ENCODE peak calls at places on chromosome 19, in nine cellular contexts. Z is cardiac muscle cell; E is adrenal gland; A is HCT116; B is CD4-positive, CD25-positive, alpha-beta regulatory T cell; I is tibial nerve; J is CD8-positive, alpha-beta T cell; M is left ventricle myocardium inferior; R is mammary epithelial cell. F is an unnamed sample. For H3K4me1, the result is how much of the 10 kb centered on the place peaks cover.

GRCh38 chr19:15479391-15480345 is at the start of gene PGLYRP2:
- DNase-seq in J (no peak), R (no peak), M (no peak), E (no peak), A (no peak), Z (peak), B (no peak), I (no peak), F (no peak)

GRCh38 chr19:29702161-29702957 is 12.7 kb downstream of the C19orf12 start:
- DNase-seq in B (no peak), I (no peak), A (no peak), J (no peak), Z (no peak), E (no peak), R (no peak), M (no peak), F (no peak)

GRCh38 chr19:23287620-23288019 is 37.4 kb upstream of the ZNF724 start:
- DNase-seq in Z (no peak), A (no peak), B (no peak), J (no peak), I (no peak), R (no peak), M (no peak), E (no peak), F (no peak)

GRCh38 chr19:49056101-49056901 is 1.2 kb downstream of the CGB7 start:
- DNase-seq in E (peak), B (peak), J (peak), M (peak), Z (peak), R (peak), I (peak), A (peak), F (peak)

GRCh38 chr19:36060430-36060829 is 5.7 kb downstream of the WDR62 start:
- DNase-seq in I (peak), E (peak), A (no peak), B (no peak), Z (peak), J (no peak), R (peak), M (peak), F (no peak)

GRCh38 chr19:51530616-51531015 is 854 bp downstream of the SIGLEC6 start:
- DNase-seq in A (no peak), M (no peak), R (no peak), Z (no peak), B (no peak), I (no peak), J (no peak), E (no peak), F (no peak)

GRCh38 chr19:50551713-50552187 is 16.5 kb downstream of the LRRC4B start:
- DNase-seq in Z (peak), A (no peak), M (no peak), B (no peak), E (no peak), I (no peak), J (no peak), R (no peak), F (no peak)

GRCh38 chr19:37963190-37963947 is 56.4 kb downstream of the SIPA1L3 start:
- DNase-seq in E (no peak), I (no peak), J (no peak), B (no peak), M (no peak), R (no peak), A (no peak), Z (peak), F (no peak)

GRCh38 chr19:30864460-30865215 is 484.6 kb downstream of the TSHZ3 start:
- DNase-seq in A (no peak), M (no peak), Z (no peak), E (no peak), J (peak), B (no peak), R (no peak), I (no peak), F (peak)

GRCh38 chr19:30870861-30871260 is 478.4 kb downstream of the TSHZ3 start:
- DNase-seq in Z (peak), B (no peak), J (no peak), E (peak), I (no peak), M (no peak), R (no peak), A (no peak), F (no peak)

GRCh38 chr19:10228393-10228792 is 2.7 kb downstream of the S1PR2 start:
- DNase-seq in I (no peak), M (no peak), Z (no peak), E (no peak), R (no peak), B (no peak), A (no peak), J (no peak), F (no peak)

GRCh38 chr19:18496980-18497256 is 25.0 kb downstream of the ELL start:
- DNase-seq in R (no peak), J (no peak), B (no peak), M (no peak), E (no peak), A (no peak), I (no peak), Z (no peak), F (no peak)

GRCh38 chr19:28596561-28597071 is 616.3 kb downstream of the UQCRFS1 start:
- DNase-seq in A (no peak), E (no peak), I (no peak), B (no peak), J (no peak), R (no peak), Z (no peak), M (no peak), F (no peak)

GRCh38 chr19:28744943-28745342 is 468.0 kb downstream of the UQCRFS1 start:
- DNase-seq in R (no peak), J (no peak), E (no peak), Z (no peak), A (no peak), B (no peak), I (no peak), M (no peak), F (no peak)

GRCh38 chr19:43777163-43777700 is 3.5 kb downstream of the KCNN4 start:
- DNase-seq in Z (no peak), J (no peak), B (peak), M (no peak), I (no peak), A (no peak), R (peak), E (no peak), F (no peak)

GRCh38 chr19:45391346-45391745 is 13.5 kb downstream of the PPP1R13L start:
- DNase-seq in R (peak), J (no peak), Z (peak), I (no peak), E (no peak), M (no peak), A (no peak), B (no peak), F (no peak)

GRCh38 chr19:11375143-11375948 is 880 bp downstream of the SWSAP1 start:
- DNase-seq in J (peak), A (no peak), B (peak), R (no peak), M (peak), Z (no peak), E (peak), I (peak), F (peak)

GRCh38 chr19:54084410-54084809 is 3.2 kb upstream of the TARM1 start:
- DNase-seq in Z (no peak), A (no peak), J (no peak), R (no peak), E (no peak), M (no peak), I (no peak), B (no peak), F (no peak)

GRCh38 chr19:48568345-48568886 is 16.4 kb downstream of the SULT2B1 start:
- DNase-seq in B (no peak), E (peak), J (no peak), Z (peak), A (peak), I (peak), R (peak), M (peak), F (peak)

GRCh38 chr19:15790096-15790495 is 2.6 kb downstream of the OR10H5 start:
- DNase-seq in M (no peak), R (no peak), Z (no peak), I (no peak), E (no peak), A (no peak), B (no peak), J (no peak), F (no peak)

GRCh38 chr19:46714523-46715106 is 2.3 kb downstream of the PRKD2 start:
- DNase-seq in J (peak), R (no peak), B (no peak), M (no peak), E (no peak), Z (no peak), A (no peak), I (no peak), F (no peak)

GRCh38 chr19:35856001-35856400 is 710 bp upstream of the KIRREL2 start:
- DNase-seq in B (no peak), J (no peak), E (no peak), M (no peak), Z (no peak), R (no peak), A (no peak), I (no peak), F (no peak)

GRCh38 chr19:41753159-41753558 is 2.2 kb upstream of the CEACAM6 start:
- DNase-seq in B (peak), I (peak), E (peak), R (peak), A (peak), M (peak), J (peak), Z (peak), F (peak)

GRCh38 chr19:3897936-3898335 is 17.5 kb downstream of the ATCAY start:
- DNase-seq in Z (no peak), E (no peak), R (no peak), A (no peak), I (no peak), B (no peak), M (no peak), J (no peak), F (no peak)

GRCh38 chr19:42088471-42089190 is 12.7 kb downstream of the ZNF574 start:
- DNase-seq in R (peak), A (no peak), E (no peak), J (no peak), Z (peak), I (no peak), M (no peak), B (no peak), F (no peak)

GRCh38 chr19:38769635-38770211 is 3.6 kb downstream of the LGALS7 start:
- DNase-seq in R (no peak), A (peak), I (peak), M (peak), B (peak), E (peak), J (peak), Z (peak), F (peak)

GRCh38 chr19:16185925-16186234 is 670 bp downstream of the FAM32A start:
- DNase-seq in E (no peak), R (no peak), A (no peak), I (no peak), J (no peak), Z (no peak), B (no peak), M (no peak), F (no peak)

GRCh38 chr19:49111218-49111998 is 2.8 kb upstream of the LIN7B start:
- DNase-seq in Z (no peak), A (no peak), I (no peak), B (no peak), E (no peak), J (no peak), R (no peak), M (no peak), F (no peak)

GRCh38 chr19:19185853-19186728 is 5.9 kb downstream of the BORCS8 start:
- DNase-seq in R (peak), M (no peak), A (peak), I (no peak), B (peak), E (peak), J (peak), Z (peak), F (no peak)

GRCh38 chr19:34962281-34962944 is 1.6 kb downstream of the ZNF792 start:
- DNase-seq in J (peak), A (no peak), R (no peak), E (peak), Z (peak), M (no peak), B (no peak), I (no peak), F (no peak)

GRCh38 chr19:45716314-45717130 is 14.2 kb downstream of the FBXO46 start:
- DNase-seq in Z (peak), E (no peak), M (no peak), R (peak), I (peak), B (no peak), J (no peak), A (no peak), F (no peak)

GRCh38 chr19:35848486-35848885 is 3.8 kb downstream of the NPHS1 start:
- DNase-seq in M (no peak), I (no peak), A (no peak), Z (no peak), B (no peak), J (no peak), E (no peak), R (no peak), F (no peak)

GRCh38 chr19:8081569-8082550 is 29.3 kb downstream of the CCL25 start:
- DNase-seq in M (no peak), B (no peak), Z (peak), J (no peak), A (no peak), I (no peak), R (no peak), E (no peak), F (no peak)

GRCh38 chr19:8397746-8398721 is 7.9 kb downstream of the RAB11B start:
- DNase-seq in A (no peak), B (no peak), M (no peak), Z (no peak), J (no peak), I (no peak), E (no peak), R (no peak), F (no peak)

GRCh38 chr19:24140099-24140498 is 53.1 kb downstream of the ZNF254 start:
- DNase-seq in Z (peak), M (no peak), B (no peak), E (no peak), I (no peak), J (no peak), A (no peak), R (peak), F (no peak)

GRCh38 chr19:51714848-51715247 is 8.9 kb downstream of the HAS1 start:
- DNase-seq in Z (peak), E (no peak), B (no peak), A (no peak), J (no peak), M (no peak), R (no peak), I (no peak), F (no peak)

GRCh38 chr19:46772170-46773017 is 16.0 kb downstream of the SLC1A5 start:
- DNase-seq in B (no peak), A (no peak), E (no peak), Z (no peak), M (no peak), I (no peak), R (no peak), J (no peak), F (no peak)

GRCh38 chr19:6022570-6023049 is 44.7 kb upstream of the RANBP3 start:
- DNase-seq in I (no peak), R (no peak), E (no peak), J (no peak), A (no peak), M (no peak), Z (no peak), B (no peak), F (no peak)
- H3K4me1 ChIP-seq in I (under half), R (under half), E (under half), J (under half), A (under half), M (under half), Z (under half), B (under half), F (under half)

GRCh38 chr19:33673258-33673875 is 51.6 kb downstream of the CHST8 start:
- DNase-seq in I (no peak), R (no peak), Z (no peak), J (peak), B (no peak), A (no peak), M (no peak), E (no peak), F (peak)
- H3K4me3 ChIP-seq in I (no peak), R (no peak), Z (no peak), J (no peak), B (no peak), A (no peak), M (no peak), E (no peak), F (no peak)

DNA sequence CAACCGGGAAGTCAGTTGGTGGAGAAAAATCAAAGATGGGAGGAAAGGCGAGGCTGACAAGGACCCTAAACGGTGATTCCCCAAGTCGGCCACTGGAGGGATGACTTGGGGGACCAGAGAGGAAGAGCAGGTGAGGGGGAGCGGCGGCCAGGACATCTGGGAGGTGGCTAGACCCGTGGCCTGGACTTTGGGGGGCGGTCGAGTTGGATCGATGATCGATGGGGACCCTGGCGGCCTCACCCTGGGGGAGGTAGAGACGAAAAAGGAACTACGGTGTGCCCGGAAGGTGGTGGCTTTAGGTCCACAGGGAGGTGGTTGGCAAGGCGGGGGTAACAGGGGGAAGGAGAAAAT is 7.6 kb upstream of the CIRBP start:
- DNase-seq in I (no peak), A (no peak), B (no peak), Z (no peak), M (no peak), J (no peak), R (no peak), E (peak), F (no peak)
- H3K4me1 ChIP-seq in I (half or more), A (half or more), B (half or more), Z (under half), M (half or more), J (half or more), R (half or more), E (half or more), F (half or more)

DNA sequence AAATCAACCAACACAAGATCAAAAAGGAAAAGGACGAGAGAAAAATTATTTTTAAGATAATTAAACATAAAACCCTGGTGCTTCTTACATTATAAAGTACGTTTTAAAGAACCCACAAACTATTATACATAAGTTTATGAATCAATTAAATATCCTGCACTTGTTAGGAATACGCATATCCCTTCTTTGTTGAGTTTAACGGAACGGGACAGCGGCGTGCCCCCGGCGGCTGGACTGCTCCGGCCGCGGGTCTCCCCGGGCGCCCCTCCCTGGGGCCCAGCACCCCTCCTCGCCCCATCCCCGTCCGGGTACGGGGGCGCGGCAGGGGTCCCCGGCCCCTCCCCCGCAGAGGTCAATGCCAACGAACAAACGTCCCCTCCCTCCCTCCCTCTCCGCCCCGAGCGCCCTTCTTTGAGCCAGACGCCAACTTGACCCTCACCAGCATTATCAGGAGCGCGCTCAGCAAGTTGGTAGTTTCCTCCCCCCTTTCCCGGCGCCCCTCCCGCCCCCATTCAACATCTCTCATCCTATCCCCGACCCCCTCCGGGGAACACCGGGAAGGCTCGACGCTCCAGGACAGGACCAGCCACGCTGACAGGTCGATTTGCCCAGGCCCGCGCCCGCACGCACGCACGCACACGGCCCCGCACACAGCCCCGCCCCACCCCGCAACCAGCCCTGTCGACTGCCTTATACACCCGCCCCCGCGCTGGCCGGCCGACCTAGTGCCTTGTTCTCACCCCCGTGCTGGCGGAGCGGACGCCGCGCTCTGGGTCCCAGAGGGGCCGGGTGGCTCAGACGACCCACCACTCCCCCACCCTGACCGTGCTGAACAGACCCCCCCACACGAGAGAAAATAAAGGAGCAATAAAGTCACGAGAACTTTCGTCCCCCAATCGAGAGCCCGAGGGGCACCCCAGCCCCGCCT is 5.1 kb downstream of the LYL1 start:
- DNase-seq in M (no peak), B (peak), A (no peak), I (peak), Z (no peak), E (no peak), J (no peak), R (no peak), F (peak)
- H3K4me3 ChIP-seq in M (peak), B (peak), A (peak), I (peak), Z (no peak), E (peak), J (no peak), R (no peak), F (peak)

DNA sequence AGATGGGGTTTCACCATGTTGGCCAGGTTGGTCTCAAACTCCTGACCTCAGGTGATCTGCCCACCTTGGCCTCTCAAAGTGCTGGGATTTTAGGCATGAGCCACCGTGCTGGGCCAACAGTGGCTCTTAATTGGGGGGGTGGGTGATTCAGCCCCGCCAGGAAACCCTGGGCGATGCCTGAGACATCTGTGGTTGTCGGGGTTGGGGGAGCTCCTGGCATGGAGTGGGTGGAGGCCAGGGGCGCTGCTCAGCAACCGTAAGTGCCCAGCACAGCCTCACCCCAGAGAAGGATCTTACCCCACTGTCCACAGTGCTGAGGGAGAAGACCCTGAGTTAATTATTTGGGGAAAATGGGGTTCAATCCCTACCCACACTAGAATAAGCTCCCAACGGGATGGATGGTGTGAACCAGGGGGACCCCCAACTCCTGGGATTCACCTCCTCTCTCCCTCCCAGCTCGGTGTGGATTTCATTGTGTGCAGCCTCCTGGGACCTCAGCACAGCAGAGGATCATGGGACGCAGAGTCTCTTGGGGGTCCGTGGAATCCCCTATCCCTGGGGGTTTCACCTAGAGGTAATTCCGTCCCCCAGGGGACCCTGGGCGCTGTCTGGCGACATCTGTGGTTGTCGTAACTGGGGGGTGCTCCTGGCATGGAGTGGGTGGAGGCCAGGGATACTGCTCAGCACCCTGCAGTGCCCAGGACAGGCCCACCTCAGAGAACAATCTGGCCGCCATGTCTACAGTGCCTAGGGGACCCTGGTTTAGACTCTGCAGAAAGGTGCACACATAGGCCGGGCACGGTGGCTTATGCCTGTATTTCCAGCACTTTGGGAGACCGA is 68.9 kb downstream of the GADD45B start:
- DNase-seq in E (peak), I (no peak), B (no peak), R (no peak), A (no peak), J (no peak), Z (no peak), M (peak), F (no peak)
- H3K4me1 ChIP-seq in E (half or more), I (half or more), B (under half), R (under half), A (under half), J (under half), Z (under half), M (half or more), F (half or more)